ENCODE peak calls at places on chromosomes 2 and 18, in five cellular contexts. S is astrocyte, J is PC-3, F is suprapubic skin, O is heart left ventricle. C is an unnamed sample.

GRCh38 chr2:21928292-21928691 is 804.5 kb downstream of the TDRD15 start:
- DNase-seq in S (no peak), J (no peak), O (no peak), F (no peak), C (no peak)

GRCh38 chr18:54416459-54416858 is 58.8 kb downstream of the C18orf54 start:
- DNase-seq in O (no peak), F (no peak), J (peak; percentile 55), S (peak; percentile 88), C (no peak)

GRCh38 chr18:10247402-10248117 is 206.9 kb upstream of the APCDD1 start:
- DNase-seq in J (no peak), F (no peak), S (no peak), O (peak; percentile 71), C (no peak)

GRCh38 chr2:74951211-74951754 is 7.2 kb upstream of the POLE4 start:
- DNase-seq in J (no peak), O (no peak), S (no peak), F (no peak), C (no peak)

GRCh38 chr2:181786371-181787228 is 104.9 kb upstream of the ITPRID2 start:
- DNase-seq in O (no peak), F (no peak), S (no peak), J (no peak), C (no peak)

GRCh38 chr18:8895987-8896619 is 190.7 kb downstream of the MTCL1 start:
- DNase-seq in F (no peak), S (peak; percentile 86), J (peak; percentile 17), O (no peak), C (no peak)

GRCh38 chr18:8001711-8002110 is 434.6 kb downstream of the PTPRM start:
- DNase-seq in F (no peak), J (no peak), S (no peak), O (no peak), C (no peak)

GRCh38 chr18:31610841-31611240 is 19.2 kb downstream of the TTR start:
- DNase-seq in J (peak; percentile 2), O (no peak), F (no peak), S (no peak), C (peak; percentile 91)

GRCh38 chr2:201507725-201508124 is 56.2 kb downstream of the STRADB start:
- DNase-seq in S (no peak), O (no peak), J (no peak), F (no peak), C (no peak)

GRCh38 chr2:97870396-97870843 is 125.3 kb downstream of the TMEM131 start:
- DNase-seq in J (peak; percentile 95), S (peak; percentile 94), F (no peak), O (no peak), C (no peak)

GRCh38 chr2:112812318-112813042 is 24.1 kb downstream of the IL1B start:
- DNase-seq in F (no peak), O (no peak), S (peak; percentile 69), J (no peak), C (no peak)

GRCh38 chr2:207291287-207292249 is 125.8 kb upstream of the KLF7 start:
- DNase-seq in F (no peak), J (no peak), S (no peak), O (no peak), C (no peak)

GRCh38 chr18:8375269-8375668 is 234.0 kb upstream of the RAB12 start:
- DNase-seq in J (peak; percentile 17), O (no peak), S (no peak), F (no peak), C (no peak)

GRCh38 chr2:127901339-127902072 is 15.8 kb upstream of the AMMECR1L start:
- DNase-seq in S (no peak), J (no peak), O (peak; percentile 71), F (no peak), C (no peak)

GRCh38 chr2:82748653-82749052 is 1710.4 kb downstream of the SUCLG1 start:
- DNase-seq in O (no peak), S (no peak), F (no peak), J (peak; percentile 13), C (no peak)

GRCh38 chr2:111005307-111005706 is 115.4 kb upstream of the BCL2L11 start:
- DNase-seq in S (no peak), O (no peak), F (no peak), J (no peak), C (no peak)

GRCh38 chr2:30756971-30757370 is 50.3 kb downstream of the CAPN13 start:
- DNase-seq in F (no peak), S (no peak), O (no peak), J (no peak), C (no peak)

GRCh38 chr18:61132036-61132435 is 201.2 kb upstream of the CDH20 start:
- DNase-seq in F (no peak), O (no peak), S (no peak), J (no peak), C (no peak)

GRCh38 chr2:65059071-65059470 is 2.9 kb downstream of the CEP68 start:
- DNase-seq in F (no peak), J (no peak), S (no peak), O (no peak), C (no peak)

GRCh38 chr18:30908381-30908780 is 134.2 kb downstream of the DSC3 start:
- DNase-seq in F (no peak), J (peak; percentile 18), O (no peak), S (peak; percentile 1), C (no peak)

GRCh38 chr2:64766841-64767669 is 113.3 kb upstream of the SERTAD2 start:
- DNase-seq in J (peak; percentile 23), F (no peak), S (peak; percentile 61), O (no peak), C (no peak)

GRCh38 chr2:130798472-130799221 is 38.1 kb upstream of the ARHGEF4 start:
- DNase-seq in J (no peak), S (no peak), O (peak; percentile 76), F (no peak), C (peak; percentile 87)

GRCh38 chr2:25453199-25453903 is 111.6 kb upstream of the DNMT3A start:
- DNase-seq in S (peak; percentile 23), F (no peak), O (no peak), J (no peak), C (no peak)

GRCh38 chr2:196902828-196903227 is 23.7 kb downstream of the PGAP1 start:
- DNase-seq in J (peak; percentile 77), O (no peak), S (peak; percentile 40), F (no peak), C (no peak)

GRCh38 chr2:191217580-191217979 is 27.6 kb upstream of the MYO1B start:
- DNase-seq in S (peak; percentile 73), J (peak; percentile 93), O (no peak), F (no peak), C (no peak)

GRCh38 chr2:85846411-85846810 is 42.4 kb downstream of the ST3GAL5 start:
- DNase-seq in F (no peak), S (peak; percentile 71), J (peak; percentile 25), O (no peak), C (no peak)

GRCh38 chr18:24915547-24915946 is 436.4 kb downstream of the ZNF521 start:
- DNase-seq in J (peak; percentile 68), O (no peak), S (peak; percentile 35), F (no peak), C (no peak)

GRCh38 chr18:10038268-10038667 is 124.5 kb downstream of the VAPA start:
- DNase-seq in F (peak; percentile 41), S (no peak), J (no peak), O (no peak), C (peak; percentile 36)

DNA sequence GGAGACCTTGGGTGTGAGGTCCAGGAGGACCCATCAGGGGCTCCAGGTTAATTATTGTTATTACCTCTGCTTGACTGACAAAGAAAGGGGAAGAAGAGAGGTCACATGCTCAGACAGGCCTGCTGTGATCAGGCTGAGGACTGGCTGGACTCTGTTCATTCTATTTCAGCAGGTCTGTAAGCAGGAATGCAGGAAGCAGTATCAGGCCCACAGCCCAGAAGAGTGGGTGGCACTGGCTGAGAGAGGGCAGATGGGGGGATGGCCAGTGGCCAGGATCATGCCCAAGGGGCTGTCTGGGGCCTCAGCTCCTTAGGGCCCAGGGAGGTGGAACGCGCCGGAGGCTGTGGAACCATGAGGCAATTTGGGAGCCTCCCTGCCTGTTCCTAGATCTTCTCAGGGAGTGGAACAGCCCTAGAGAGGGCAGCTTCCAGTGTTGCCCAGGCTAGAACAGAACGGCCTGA is 43.7 kb upstream of the ZBTB7C start:
- DNase-seq in F (no peak), J (no peak), S (peak; percentile 36), O (no peak), C (no peak)
- H3K27ac ChIP-seq in F (peak overlapping the region; percentile 80), J (peak overlapping the region; percentile 47), S (no peak overlapping the region), O (no peak overlapping the region), C (no peak overlapping the region)

GRCh38 chr2:79850912-79851311 is 338.1 kb downstream of the CTNNA2 start:
- DNase-seq in F (no peak), S (peak; percentile 57), J (no peak), O (no peak), C (no peak)

GRCh38 chr2:79857888-79858287 is 345.0 kb downstream of the CTNNA2 start:
- DNase-seq in S (no peak), J (no peak), F (no peak), O (no peak), C (no peak)

GRCh38 chr2:79860233-79861058 is 347.6 kb downstream of the CTNNA2 start:
- DNase-seq in S (peak; percentile 20), O (no peak), F (no peak), J (peak; percentile 17), C (no peak)

GRCh38 chr2:79849949-79850348 is 337.1 kb downstream of the CTNNA2 start:
- DNase-seq in S (no peak), O (no peak), J (no peak), F (no peak), C (no peak)

DNA sequence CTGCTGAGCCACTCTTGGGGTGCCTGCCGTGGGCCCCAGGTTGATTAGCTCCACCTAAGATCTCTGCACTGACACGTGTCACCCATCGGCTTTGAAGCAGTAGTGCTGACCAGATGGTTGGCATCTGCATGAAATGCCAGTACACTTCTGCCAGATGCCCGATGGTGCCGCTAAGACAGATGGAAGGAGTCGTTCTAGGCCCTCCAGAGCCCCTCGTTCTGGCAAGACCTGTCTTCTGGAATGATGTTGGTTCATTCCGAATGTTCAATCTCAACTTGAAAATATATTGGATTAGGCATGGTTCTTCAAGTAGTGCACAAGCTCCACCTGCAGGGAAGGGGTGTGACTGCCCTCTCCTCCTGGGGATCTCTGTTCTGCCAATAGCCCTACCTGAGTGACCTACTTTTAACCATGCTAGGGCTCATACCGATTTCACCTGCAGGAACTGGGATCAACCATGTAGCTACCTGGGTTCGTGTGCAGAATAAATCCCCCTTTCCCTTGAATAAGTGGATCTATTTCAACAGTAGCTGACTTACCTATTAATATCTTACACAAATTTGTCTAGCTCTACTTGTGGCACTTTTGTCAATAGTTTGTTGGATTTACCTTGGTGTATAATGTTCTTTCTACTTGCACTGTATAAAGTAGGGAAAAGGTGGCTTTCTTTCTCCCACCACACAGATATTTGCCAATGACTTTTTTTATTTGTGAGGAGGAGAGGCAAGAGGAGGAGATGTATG is 342.6 kb downstream of the CTNNA2 start:
- DNase-seq in O (no peak), F (no peak), J (no peak), S (no peak), C (peak; percentile 80)
- TF ChIP-seq CTCF in O (no peak), F (no peak), J (no peak), S (peak; percentile 29), C (peak; percentile 84)

GRCh38 chr2:217932661-217933325 is 70.0 kb downstream of the TNS1 start:
- DNase-seq in F (no peak), O (peak; percentile 60), J (no peak), S (peak; percentile 64), C (no peak)
- H3K27ac ChIP-seq in F (peak overlapping the region; percentile 80), O (peak overlapping the region; percentile 97), J (no peak overlapping the region), S (peak overlapping the region; percentile 95), C (peak overlapping the region; percentile 1)

DNA sequence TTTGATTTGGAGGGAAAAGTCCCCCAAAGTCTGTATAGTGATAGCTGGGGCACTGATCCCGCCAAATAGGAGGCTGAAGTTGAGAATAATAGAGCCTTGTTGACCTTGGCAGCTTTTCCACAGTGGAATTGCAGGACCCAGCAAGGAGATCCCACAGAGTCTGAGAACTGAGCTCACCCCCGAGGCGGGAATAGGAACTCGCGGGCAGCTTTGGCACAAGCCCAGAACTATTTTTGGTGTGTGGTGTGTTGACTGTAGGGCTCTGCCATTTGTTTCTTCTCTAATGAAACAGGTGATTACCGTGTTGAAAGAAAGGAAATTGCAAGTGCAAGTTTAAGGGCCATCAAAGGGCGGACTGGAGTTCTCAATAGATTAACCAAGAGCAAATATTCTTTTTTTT is 34.0 kb downstream of the SH3RF3 start:
- DNase-seq in J (no peak), O (no peak), F (no peak), S (peak; percentile 78), C (no peak)
- TF ChIP-seq CTCF in J (no peak), O (no peak), F (no peak), S (no peak), C (no peak)

C was measured in endodermal cell.